ENCODE peak calls at places on chromosomes 16 and 17, in four cellular contexts. J is transverse colon, C is sigmoid colon, O is stomach. Q is an unnamed sample.

GRCh38 chr17:6476834-6477210 is 32.6 kb downstream of the PIMREG start:
- DNase-seq in C (no peak), O (no peak), J (no peak), Q (no peak)

GRCh38 chr17:78651551-78651950 is 74.4 kb upstream of the DNAH17 start:
- DNase-seq in C (no peak), O (no peak), J (no peak), Q (no peak)

GRCh38 chr16:2151188-2152091 is 3.0 kb downstream of the RAB26 start:
- DNase-seq in C (no peak), O (no peak), J (no peak), Q (no peak)

GRCh38 chr16:89502319-89502843 is 5.8 kb upstream of the SPG7 start:
- DNase-seq in O (peak; percentile 86), C (no peak), J (peak; percentile 77), Q (no peak)

GRCh38 chr17:42288985-42289862 is 926 bp downstream of the STAT5A start:
- DNase-seq in C (peak; percentile 75), O (peak; percentile 55), J (peak; percentile 68), Q (no peak)

GRCh38 chr16:82146957-82147356 is 23.1 kb downstream of the MPHOSPH6 start:
- DNase-seq in C (no peak), O (no peak), J (no peak), Q (no peak)

GRCh38 chr16:87698241-87698640 is 67.5 kb downstream of the KLHDC4 start:
- DNase-seq in J (no peak), O (no peak), C (no peak), Q (no peak)

GRCh38 chr17:50657054-50657453 is 22.4 kb downstream of the ABCC3 start:
- DNase-seq in C (no peak), J (no peak), O (no peak), Q (no peak)

GRCh38 chr16:9364721-9365693 is 273.6 kb downstream of the HAPSTR1 start:
- DNase-seq in C (peak; percentile 97), O (no peak), J (peak; percentile 66), Q (peak; percentile 93)

GRCh38 chr17:16339959-16340358 is 13.3 kb downstream of the CENPV start:
- DNase-seq in J (no peak), O (no peak), C (no peak), Q (no peak)

GRCh38 chr16:84020353-84020752 is 22.2 kb downstream of the SLC38A8 start:
- DNase-seq in O (no peak), J (no peak), C (no peak), Q (no peak)

GRCh38 chr16:16020291-16020690 is 70.9 kb downstream of the ABCC1 start:
- DNase-seq in J (no peak), O (no peak), C (no peak), Q (no peak)

GRCh38 chr16:31093132-31093703 is 1.4 kb downstream of the VKORC1 start:
- DNase-seq in O (no peak), J (peak; percentile 33), C (no peak), Q (no peak)

GRCh38 chr16:86214326-86215232 is 295.7 kb upstream of the FOXF1 start:
- DNase-seq in O (no peak), J (no peak), C (peak; percentile 60), Q (no peak)

GRCh38 chr16:86216591-86216990 is 293.7 kb upstream of the FOXF1 start:
- DNase-seq in J (no peak), C (peak; percentile 55), O (no peak), Q (no peak)

GRCh38 chr16:86215233-86215978 is 294.9 kb upstream of the FOXF1 start:
- DNase-seq in C (peak; percentile 33), O (no peak), J (no peak), Q (no peak)

GRCh38 chr16:86217001-86217890 is 293.1 kb upstream of the FOXF1 start:
- DNase-seq in J (no peak), O (no peak), C (peak; percentile 56), Q (no peak)

GRCh38 chr16:86215979-86216585 is 294.2 kb upstream of the FOXF1 start:
- DNase-seq in J (no peak), C (peak; percentile 61), O (no peak), Q (no peak)
- TF ChIP-seq POLR2AphosphoS5 in J (no peak), C (no peak), O (no peak), Q (no peak)

DNA sequence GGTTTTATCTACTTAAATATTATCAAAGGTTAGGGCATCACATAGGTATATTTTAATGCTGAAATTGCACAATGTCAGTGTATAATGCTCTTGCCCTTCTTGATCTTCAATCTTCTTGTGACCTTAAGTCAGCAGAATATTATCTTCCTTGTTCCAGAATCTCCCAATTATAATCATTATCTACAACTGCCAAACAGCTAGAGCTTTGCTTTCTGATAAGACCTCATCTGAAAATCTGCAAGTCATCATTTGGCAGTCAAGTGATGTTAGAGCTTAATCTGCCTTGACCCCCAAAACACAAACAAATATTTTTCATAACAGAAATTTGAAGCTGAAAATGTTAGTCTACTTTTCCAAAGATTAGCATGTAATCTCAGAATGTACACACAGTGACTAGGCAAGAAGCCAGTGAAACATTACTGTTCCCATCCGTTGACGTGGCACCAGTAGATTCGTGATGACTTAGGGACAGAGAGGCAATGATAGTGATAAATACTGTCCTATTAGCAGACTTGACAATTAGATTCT is 19.8 kb downstream of the REXO5 start:
- DNase-seq in O (peak; percentile 32), J (no peak), C (no peak), Q (no peak)
- TF ChIP-seq EP300 in O (no peak), J (no peak), C (no peak), Q (no peak)

DNA sequence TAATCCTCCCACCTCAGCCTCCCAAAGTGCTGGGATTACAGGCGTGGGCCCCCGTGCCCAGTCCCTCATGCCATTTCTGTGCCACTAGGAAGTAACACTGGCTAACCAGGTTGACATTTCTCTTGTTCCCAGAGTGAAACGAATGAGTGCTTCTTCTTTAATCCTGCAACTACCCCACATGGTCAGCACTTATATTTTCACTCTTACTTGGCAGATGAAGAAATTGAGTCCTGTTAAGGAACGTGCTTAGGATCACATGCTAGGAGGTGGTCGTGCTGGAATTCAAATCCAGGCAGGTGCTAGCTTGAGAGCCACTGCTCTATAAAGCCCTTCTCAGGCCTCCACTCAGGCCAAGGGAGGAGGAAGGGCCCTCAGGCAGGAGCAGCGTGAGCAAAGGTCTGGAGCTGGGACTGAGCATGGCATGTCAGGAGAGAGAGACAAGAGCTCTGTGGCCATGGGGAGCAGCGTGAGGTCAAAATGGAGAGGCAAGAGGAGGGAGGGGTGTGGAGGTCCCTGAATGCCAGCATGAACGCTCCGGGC is 18.5 kb upstream of the RMI2 start:
- DNase-seq in J (no peak), C (no peak), O (no peak), Q (no peak)
- TF ChIP-seq CTCF in J (no peak), C (no peak), O (no peak), Q (no peak)

GRCh38 chr17:81665205-81666091 is 957 bp downstream of the OXLD1 start:
- DNase-seq in O (no peak), C (peak; percentile 61), J (peak; percentile 39), Q (no peak)

GRCh38 chr17:81662002-81662401 is 4.4 kb downstream of the OXLD1 start:
- DNase-seq in O (no peak), J (no peak), C (no peak), Q (no peak)

GRCh38 chr17:81666342-81667191 is at the start of the genes CCDC137 and OXLD1:
- DNase-seq in C (peak; percentile 98), O (peak; percentile 98), J (peak; percentile 97), Q (peak; percentile 98)

GRCh38 chr17:81666092-81666341 is 388 bp downstream of the OXLD1 start:
- DNase-seq in C (no peak), J (no peak), O (no peak), Q (no peak)

DNA sequence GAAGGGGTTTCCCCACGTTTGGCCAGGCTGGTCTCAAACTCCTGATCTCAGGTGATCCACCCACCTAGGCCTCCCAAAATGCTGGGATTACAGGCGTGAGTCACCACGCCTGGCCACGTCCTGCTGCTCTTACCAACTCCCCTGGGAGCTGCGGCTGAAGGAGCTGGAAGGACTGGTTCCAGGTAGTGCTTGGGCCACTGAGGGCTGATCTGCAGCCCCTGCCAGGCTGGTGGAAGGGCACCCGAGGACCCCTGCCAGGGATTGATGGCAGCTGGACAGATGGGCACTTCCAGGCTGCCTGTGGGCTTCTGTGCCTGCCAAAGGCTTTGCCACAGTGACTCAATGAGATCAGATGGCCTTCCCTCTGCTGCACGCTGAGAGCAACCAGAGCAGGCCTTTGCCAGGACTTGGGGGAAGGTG is 2.3 kb downstream of the OXLD1 start:
- DNase-seq in C (no peak), J (no peak), O (no peak), Q (no peak)
- TF ChIP-seq POLR2AphosphoS5 in C (no peak), J (no peak), O (no peak), Q (no peak)

GRCh38 chr16:69413045-69413664 is 11.3 kb upstream of the CYB5B start:
- DNase-seq in C (no peak), J (no peak), O (no peak), Q (no peak)
- TF ChIP-seq EP300 in C (no peak), J (no peak), O (no peak), Q (no peak)

GRCh38 chr17:48002920-48003685 is 32.2 kb downstream of the CDK5RAP3 start:
- DNase-seq in C (no peak), J (no peak), O (no peak), Q (no peak)
- TF ChIP-seq CTCF in C (no peak), J (no peak), O (no peak), Q (no peak)

GRCh38 chr16:4346205-4346781 is 4.8 kb downstream of the PAM16 start:
- DNase-seq in O (no peak), C (no peak), J (no peak), Q (no peak)

GRCh38 chr16:4347765-4348509 is 3.2 kb downstream of the PAM16 start:
- DNase-seq in C (peak; percentile 60), O (peak; percentile 51), J (no peak), Q (no peak)

GRCh38 chr16:4347010-4347409 is 4.1 kb downstream of the PAM16 start:
- DNase-seq in C (peak; percentile 66), O (no peak), J (no peak), Q (no peak)

GRCh38 chr16:4344659-4345438 is 6.3 kb downstream of the PAM16 start:
- DNase-seq in C (peak; percentile 65), J (no peak), O (peak; percentile 59), Q (no peak)

DNA sequence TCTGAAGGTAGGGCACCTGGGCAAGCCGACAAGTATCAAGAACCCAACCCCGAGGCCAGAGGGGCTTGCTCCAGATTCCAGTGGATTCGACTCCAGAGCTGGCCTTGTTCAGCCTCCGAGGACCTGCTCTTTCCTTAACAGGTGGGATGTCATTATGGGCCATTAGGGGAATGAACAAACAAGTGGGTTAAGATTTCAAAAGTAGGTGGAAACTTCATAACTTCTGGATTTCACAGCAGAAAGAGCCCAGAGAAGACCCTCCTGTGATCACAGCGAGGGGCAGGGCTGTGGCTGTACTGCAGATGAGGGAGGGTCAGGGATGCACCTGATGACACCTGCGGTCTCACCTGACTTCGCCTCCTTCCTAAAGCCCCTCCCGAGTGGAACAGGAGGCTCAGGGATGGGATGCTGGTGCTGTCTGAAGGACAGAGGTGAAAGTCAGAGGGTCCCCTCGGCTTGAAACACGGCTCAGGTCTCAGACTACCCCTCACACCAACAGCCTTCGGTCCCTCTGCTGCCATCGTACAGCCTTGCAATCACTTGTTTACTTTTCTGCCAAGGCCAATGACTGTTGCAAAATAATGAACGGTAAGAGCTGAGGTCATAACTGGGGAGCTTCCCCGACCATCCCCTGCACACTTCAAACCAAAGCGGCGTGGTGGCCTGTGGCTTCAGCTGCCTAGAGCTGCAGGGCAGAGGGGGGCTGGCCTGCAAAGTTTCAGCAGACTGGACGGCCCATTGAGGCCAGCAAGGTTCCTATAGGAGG is 5.5 kb downstream of the PAM16 start:
- DNase-seq in C (no peak), O (no peak), J (no peak), Q (no peak)
- TF ChIP-seq POLR2AphosphoS5 in C (no peak), O (no peak), J (no peak), Q (no peak)